ENCODE peak calls at places on chromosomes 12 and 14, in nine cellular contexts. B is hepatocyte, Z is DND-41, Q is OCI-LY7, U is neural progenitor cell, J is H1, K is astrocyte, T is fibroblast of lung, O is GM23338. G is an unnamed sample.

GRCh38 chr12:79275631-79276030 is 411.1 kb downstream of the SYT1 start:
- DNase-seq in T (no peak), B (no peak), K (peak), Q (no peak), O (no peak), Z (no peak), U (no peak), J (no peak), G (no peak)

GRCh38 chr14:36555998-36556743 is 26.2 kb downstream of the NKX2-8 start:
- DNase-seq in Q (no peak), J (no peak), Z (peak), O (peak), U (no peak), T (no peak), B (no peak), K (no peak), G (no peak)

GRCh38 chr14:89792489-89793366 is 161.8 kb downstream of the EFCAB11 start:
- DNase-seq in K (peak), B (no peak), Q (no peak), U (no peak), T (peak), O (no peak), J (no peak), Z (no peak), G (no peak)

GRCh38 chr12:96228566-96229248 is 34.5 kb downstream of the ELK3 start:
- DNase-seq in K (no peak), Z (no peak), T (no peak), B (no peak), O (no peak), Q (no peak), U (no peak), J (no peak), G (no peak)

GRCh38 chr14:100906420-100906819 is 2.9 kb upstream of the RTL1 start:
- DNase-seq in J (no peak), U (peak), K (no peak), B (no peak), O (peak), T (no peak), Q (peak), Z (no peak), G (no peak)

GRCh38 chr12:107654866-107655265 is 30.7 kb upstream of the PWP1 start:
- DNase-seq in K (no peak), U (no peak), Z (no peak), J (no peak), O (no peak), B (no peak), Q (no peak), T (no peak), G (no peak)

GRCh38 chr14:36509056-36509917 is 10.7 kb downstream of the NKX2-1 start:
- DNase-seq in U (no peak), J (no peak), K (no peak), B (no peak), Z (no peak), O (peak), T (no peak), Q (no peak), G (no peak)

GRCh38 chr14:93713726-93714405 is 74.4 kb downstream of the PRIMA1 start:
- DNase-seq in T (no peak), J (no peak), Q (no peak), O (no peak), Z (no peak), B (no peak), U (no peak), K (no peak), G (no peak)

GRCh38 chr12:81963026-81963425 is 203.9 kb upstream of the PPFIA2 start:
- DNase-seq in J (no peak), K (no peak), O (no peak), U (no peak), T (no peak), B (no peak), Z (no peak), Q (no peak), G (no peak)

GRCh38 chr12:67692135-67692534 is 43.6 kb downstream of the DYRK2 start:
- DNase-seq in U (no peak), T (no peak), K (no peak), B (no peak), Z (no peak), J (no peak), Q (peak), O (no peak), G (no peak)

GRCh38 chr12:85516667-85517325 is 236.8 kb downstream of the ALX1 start:
- DNase-seq in O (peak), T (no peak), U (no peak), K (no peak), Q (no peak), Z (no peak), B (no peak), J (no peak), G (no peak)

GRCh38 chr12:31732926-31733548 is 4.2 kb upstream of the AMN1 start:
- DNase-seq in B (peak), U (no peak), J (no peak), T (peak), O (peak), Q (no peak), Z (no peak), K (peak), G (peak)

GRCh38 chr12:112303004-112303403 is 79.2 kb downstream of the HECTD4 start:
- DNase-seq in Q (peak), T (peak), Z (no peak), J (no peak), O (no peak), K (peak), B (peak), U (no peak), G (peak)

GRCh38 chr12:82758743-82759142 is 72.0 kb downstream of the TMTC2 start:
- DNase-seq in U (no peak), K (no peak), Q (no peak), O (no peak), B (no peak), J (no peak), Z (no peak), T (no peak), G (no peak)

GRCh38 chr12:20588057-20588456 is 107.1 kb upstream of the SLCO1C1 start:
- DNase-seq in O (no peak), B (no peak), Z (no peak), J (no peak), Q (no peak), U (peak), K (no peak), T (no peak), G (no peak)

GRCh38 chr12:3218150-3218845 is 141.1 kb downstream of the TSPAN9 start:
- DNase-seq in B (peak), U (no peak), Q (peak), T (peak), O (no peak), Z (peak), K (peak), J (no peak), G (peak)

GRCh38 chr14:71729581-71729980 is 202.6 kb upstream of the RGS6 start:
- DNase-seq in O (no peak), U (no peak), B (no peak), J (no peak), Q (no peak), Z (no peak), K (peak), T (no peak), G (no peak)

GRCh38 chr12:107580750-107581529 is 104.7 kb upstream of the PWP1 start:
- DNase-seq in O (peak), T (no peak), J (no peak), U (peak), Z (no peak), Q (no peak), B (peak), K (no peak), G (no peak)

GRCh38 chr12:26571539-26571938 is 261.5 kb downstream of the ITPR2 start:
- DNase-seq in J (no peak), O (no peak), B (peak), T (no peak), K (no peak), Z (no peak), Q (no peak), U (no peak), G (no peak)

GRCh38 chr14:51224551-51224950 is 15.5 kb upstream of the TMX1 start:
- DNase-seq in J (no peak), Z (no peak), T (no peak), B (no peak), U (no peak), O (no peak), K (peak), Q (no peak), G (no peak)

GRCh38 chr14:49893309-49894213 is 679 bp downstream of the ARF6 start:
- DNase-seq in Z (peak), B (peak), J (no peak), O (peak), Q (peak), T (peak), K (no peak), U (peak), G (peak)

GRCh38 chr12:19546027-19546426 is 106.7 kb downstream of the AEBP2 start:
- DNase-seq in B (no peak), T (peak), U (no peak), Q (no peak), J (no peak), O (no peak), Z (no peak), K (no peak), G (peak)
- H2AFZ ChIP-seq in B (no peak), T (peak), U (no peak), Q (no peak), J (no peak), O (no peak), Z (no peak), K (no peak), G (peak)

GRCh38 chr14:104883681-104884361 is 18.8 kb downstream of the CEP170B start:
- DNase-seq in T (no peak), Z (no peak), K (no peak), Q (no peak), B (no peak), O (no peak), U (no peak), J (no peak), G (no peak)
- TF ChIP-seq CTCF in T (no peak), Z (no peak), K (no peak), Q (no peak), B (no peak), O (no peak), U (no peak), J (no peak), G (no peak)

DNA sequence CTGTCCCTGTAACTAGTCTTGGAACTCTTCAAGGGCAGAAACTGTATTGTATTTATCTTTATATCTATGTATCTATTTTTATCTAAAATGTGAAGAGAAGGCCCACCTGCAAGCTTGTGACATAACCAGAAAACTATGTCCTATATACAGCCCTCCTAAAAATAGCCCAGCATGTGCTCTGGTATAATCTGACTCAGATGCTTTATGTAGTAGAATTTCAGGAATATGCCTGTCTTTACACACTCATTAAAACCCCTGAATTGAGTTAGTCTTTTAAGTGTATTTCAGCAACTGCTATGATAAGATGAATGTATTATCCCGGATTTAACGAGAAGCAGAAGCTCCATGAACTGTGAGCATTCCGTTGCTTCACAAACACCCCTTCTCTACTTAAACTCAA is 89.9 kb upstream of the PRICKLE1 start:
- DNase-seq in Q (no peak), O (no peak), B (peak), Z (no peak), J (no peak), K (peak), U (no peak), T (peak), G (no peak)
- H2AFZ ChIP-seq in Q (no peak), O (peak), B (no peak), Z (no peak), J (no peak), K (peak), U (no peak), T (no peak), G (no peak)

DNA sequence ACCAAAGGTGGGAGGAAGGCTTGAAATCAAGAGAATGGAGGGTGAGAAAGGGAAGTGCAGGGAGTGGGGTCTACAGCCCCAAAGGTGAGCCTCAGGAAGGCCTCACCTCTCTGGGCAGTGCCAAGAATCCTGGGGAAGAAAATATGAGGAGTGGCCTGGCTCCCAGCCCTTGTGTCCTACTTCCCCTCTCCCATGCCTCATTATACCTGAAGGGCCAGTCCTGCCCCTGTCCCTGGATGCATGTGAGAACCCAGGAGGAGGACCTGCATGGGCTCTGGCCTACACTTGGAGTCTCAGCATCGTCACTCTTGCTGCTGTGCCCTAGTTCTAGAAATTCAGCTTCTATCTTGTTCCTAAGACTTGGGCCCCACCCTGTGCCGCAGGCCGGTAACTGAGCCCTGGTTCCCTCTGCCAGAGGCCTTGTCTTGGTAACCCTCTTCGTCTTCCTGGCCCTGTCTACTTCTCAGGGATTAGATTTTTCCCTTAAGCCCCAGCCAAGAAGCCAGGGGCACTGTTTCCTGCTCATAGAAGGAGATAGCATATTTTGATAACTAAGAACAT is 10.9 kb upstream of the MYH7 start:
- DNase-seq in T (no peak), J (no peak), K (no peak), O (no peak), U (no peak), Z (no peak), Q (no peak), B (no peak), G (no peak)
- TF ChIP-seq CTCF in T (no peak), J (peak), K (no peak), O (peak), U (no peak), Z (no peak), Q (no peak), B (no peak), G (no peak)

GRCh38 chr12:103626498-103626897 is 39.4 kb downstream of the STAB2 start:
- DNase-seq in Z (no peak), B (peak), Q (no peak), U (peak), T (peak), K (no peak), O (peak), J (no peak), G (peak)
- H2AFZ ChIP-seq in Z (no peak), B (no peak), Q (no peak), U (no peak), T (no peak), K (no peak), O (no peak), J (no peak), G (no peak)

G was measured in endothelial cell of umbilical vein.